ENCODE peak calls at places on chromosomes 3 and 15, in nine cellular contexts. K is IMR-90, B is GM23248, U is OCI-LY7, J is hepatocyte, V is fibroblast of lung, R is K562, A is astrocyte, I is mammary epithelial cell. N is an unnamed sample. For H4K20me1, the result is how much of the 10 kb centered on the place peaks cover.

GRCh38 chr15:65133550-65134200 is at the start of gene PDCD7:
- DNase-seq in J (peak), V (peak), K (peak), R (peak), B (peak), I (peak), A (peak), U (peak), N (peak)

GRCh38 chr15:27589260-27589659 is 509.9 kb downstream of the OCA2 start:
- DNase-seq in R (no peak), I (no peak), V (no peak), B (no peak), J (no peak), U (no peak), A (no peak), K (no peak), N (no peak)

GRCh38 chr3:71875461-71875947 is 90.6 kb upstream of the PROK2 start:
- DNase-seq in I (peak), K (peak), V (peak), J (peak), U (peak), B (peak), R (peak), A (peak), N (no peak)

GRCh38 chr3:48436477-48436787 is 3.5 kb downstream of the CCDC51 start:
- DNase-seq in I (no peak), U (peak), R (no peak), V (no peak), B (no peak), J (no peak), K (no peak), A (no peak), N (no peak)

GRCh38 chr15:26759991-26760390 is 12.9 kb downstream of the GABRB3 start:
- DNase-seq in V (no peak), U (no peak), I (no peak), A (no peak), R (no peak), J (no peak), B (no peak), K (no peak), N (no peak)

GRCh38 chr3:59775106-59775505 is 725.3 kb upstream of the CFAP20DC start:
- DNase-seq in I (no peak), V (peak), R (no peak), U (no peak), A (peak), J (no peak), K (peak), B (peak), N (no peak)

GRCh38 chr3:57060089-57060829 is at the start of gene SPATA12:
- DNase-seq in J (peak), I (peak), V (peak), B (peak), U (no peak), R (peak), K (peak), A (peak), N (peak)

GRCh38 chr3:187342255-187342654 is 25.9 kb upstream of the RTP4 start:
- DNase-seq in J (no peak), R (no peak), U (no peak), K (no peak), A (no peak), V (no peak), B (no peak), I (no peak), N (no peak)

GRCh38 chr3:2360815-2361214 is 262.1 kb downstream of the CNTN4 start:
- DNase-seq in K (no peak), A (no peak), B (no peak), U (no peak), R (no peak), V (no peak), J (no peak), I (no peak), N (no peak)

GRCh38 chr15:84400017-84400740 is 164.6 kb downstream of the GOLGA6L4 start:
- DNase-seq in B (no peak), J (no peak), R (no peak), A (no peak), U (no peak), I (no peak), K (no peak), V (no peak), N (no peak)

GRCh38 chr3:196643201-196643749 is 3.8 kb downstream of the NRROS start:
- DNase-seq in K (no peak), R (no peak), V (no peak), J (no peak), B (no peak), I (no peak), U (peak), A (no peak), N (no peak)

GRCh38 chr3:107942244-107942643 is 148.6 kb downstream of the CD47 start:
- DNase-seq in J (no peak), B (peak), I (peak), A (peak), R (no peak), V (no peak), K (peak), U (no peak), N (no peak)

GRCh38 chr15:99998661-99999101 is 265.4 kb upstream of the LYSMD4 start:
- DNase-seq in R (no peak), B (no peak), U (no peak), A (no peak), V (no peak), J (no peak), K (peak), I (peak), N (peak)

GRCh38 chr3:146550743-146551510 is 6.5 kb upstream of the PLSCR1 start:
- DNase-seq in J (peak), A (peak), V (peak), R (no peak), B (peak), I (peak), K (peak), U (no peak), N (peak)

GRCh38 chr15:36177590-36178281 is 401.7 kb upstream of the CDIN1 start:
- DNase-seq in V (peak), U (no peak), A (peak), K (peak), J (peak), B (peak), R (no peak), I (no peak), N (peak)

GRCh38 chr3:53040361-53040820 is 5.5 kb downstream of the SFMBT1 start:
- DNase-seq in U (no peak), B (peak), K (peak), I (peak), R (no peak), J (no peak), V (no peak), A (peak), N (peak)

GRCh38 chr3:53039376-53039752 is 6.5 kb downstream of the SFMBT1 start:
- DNase-seq in B (no peak), U (no peak), A (no peak), I (no peak), R (no peak), K (no peak), J (no peak), V (no peak), N (no peak)

GRCh38 chr3:53032609-53033008 is 13.3 kb downstream of the SFMBT1 start:
- DNase-seq in A (no peak), R (no peak), B (no peak), U (no peak), V (no peak), J (no peak), I (no peak), K (no peak), N (no peak)

GRCh38 chr3:53038679-53039375 is 7.0 kb downstream of the SFMBT1 start:
- DNase-seq in U (no peak), V (no peak), I (no peak), K (no peak), J (no peak), R (no peak), B (no peak), A (no peak), N (no peak)

DNA sequence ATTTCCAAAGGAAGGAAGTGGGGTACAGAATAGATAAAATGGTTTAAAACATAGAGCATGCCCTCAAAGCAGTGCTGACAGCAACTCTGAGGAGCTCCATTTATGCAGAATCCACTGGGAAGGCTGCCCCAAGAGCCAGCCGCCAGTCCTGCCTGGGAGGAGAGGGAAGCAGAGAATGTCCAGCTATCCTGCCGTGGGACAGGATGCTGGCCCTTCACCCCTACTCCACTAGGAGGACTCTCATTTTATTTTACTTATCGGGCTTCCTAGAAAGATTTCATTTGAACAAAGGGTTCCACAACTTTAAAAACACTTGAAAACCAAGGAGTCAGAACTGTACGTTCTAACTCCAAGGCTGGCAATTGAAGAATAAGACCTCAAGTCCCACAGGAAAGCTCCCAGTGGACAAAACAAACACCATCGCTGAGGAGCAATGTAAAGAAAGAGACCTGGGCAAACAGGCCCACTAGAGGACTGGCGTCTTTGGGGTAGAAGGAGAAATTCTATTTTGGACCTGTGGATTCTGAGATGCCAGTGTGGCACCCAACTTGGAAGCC is 9.7 kb downstream of the SFMBT1 start:
- DNase-seq in A (no peak), I (no peak), U (no peak), V (no peak), R (no peak), J (no peak), B (no peak), K (no peak), N (no peak)
- H4K20me1 ChIP-seq in A (under half), I (under half), U (under half), V (under half), R (under half), J (under half), B (under half), K (under half), N (under half)

GRCh38 chr3:45606003-45606402 is 11.5 kb downstream of the LIMD1 start:
- DNase-seq in A (no peak), V (no peak), B (no peak), U (no peak), K (no peak), I (no peak), R (no peak), J (no peak), N (no peak)
- H4K20me1 ChIP-seq in A (half or more), V (under half), B (under half), U (under half), K (half or more), I (under half), R (under half), J (under half), N (under half)

GRCh38 chr3:126983276-126983652 is 349 bp downstream of the PLXNA1 start:
- DNase-seq in A (no peak), B (peak), J (peak), I (no peak), R (peak), V (no peak), K (no peak), U (no peak), N (no peak)
- H4K20me1 ChIP-seq in A (under half), B (under half), J (under half), I (under half), R (under half), V (under half), K (under half), U (under half), N (under half)

GRCh38 chr15:58682234-58682633 is 67.3 kb downstream of the ADAM10 start:
- DNase-seq in K (no peak), B (no peak), R (no peak), U (no peak), J (no peak), A (no peak), V (no peak), I (no peak), N (no peak)

GRCh38 chr15:58676766-58677165 is 72.7 kb downstream of the ADAM10 start:
- DNase-seq in V (no peak), U (no peak), R (no peak), K (no peak), J (no peak), A (no peak), I (no peak), B (no peak), N (no peak)

GRCh38 chr15:58684036-58684700 is 65.3 kb downstream of the ADAM10 start:
- DNase-seq in I (no peak), U (no peak), V (no peak), A (no peak), R (no peak), K (no peak), J (no peak), B (peak), N (no peak)

GRCh38 chr15:58677426-58677825 is 72.1 kb downstream of the ADAM10 start:
- DNase-seq in I (no peak), R (no peak), K (no peak), B (no peak), A (no peak), U (no peak), J (no peak), V (no peak), N (no peak)

DNA sequence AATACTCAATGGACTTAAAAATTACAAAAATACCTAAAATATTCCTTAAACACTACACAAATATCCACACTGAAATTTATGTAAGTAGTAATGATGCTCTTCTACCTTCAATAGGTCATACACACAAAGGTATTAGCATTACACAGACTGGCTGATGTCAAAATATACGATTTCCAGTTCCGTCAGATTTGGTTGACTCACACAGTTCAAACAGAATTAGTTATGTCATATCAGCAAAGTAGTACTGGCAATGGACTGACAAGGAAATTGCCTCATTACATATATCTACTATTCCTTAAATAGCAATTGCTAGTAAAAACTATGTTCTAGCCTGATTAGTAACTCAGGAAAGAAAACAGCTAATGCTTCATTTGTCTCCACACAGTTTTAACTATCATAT is 70.8 kb downstream of the ADAM10 start:
- DNase-seq in A (peak), R (no peak), I (peak), B (no peak), K (peak), V (peak), U (no peak), J (no peak), N (no peak)
- H4K20me1 ChIP-seq in A (under half), R (under half), I (under half), B (under half), K (under half), V (under half), U (under half), J (under half), N (under half)

GRCh38 chr3:123085293-123085949 is 18.6 kb downstream of the PDIA5 start:
- DNase-seq in I (no peak), U (no peak), A (no peak), K (no peak), B (no peak), V (no peak), J (peak), R (no peak), N (no peak)

GRCh38 chr3:123082370-123083065 is 15.7 kb downstream of the PDIA5 start:
- DNase-seq in A (no peak), J (no peak), V (no peak), U (no peak), K (no peak), R (no peak), I (no peak), B (no peak), N (no peak)

GRCh38 chr3:123083446-123084124 is 16.8 kb downstream of the PDIA5 start:
- DNase-seq in V (no peak), I (no peak), A (peak), K (no peak), R (no peak), J (no peak), U (no peak), B (peak), N (no peak)

GRCh38 chr3:123084738-123085237 is 18.0 kb downstream of the PDIA5 start:
- DNase-seq in U (no peak), V (no peak), K (peak), J (no peak), I (no peak), A (no peak), B (no peak), R (no peak), N (no peak)

GRCh38 chr3:123084192-123084591 is 17.4 kb downstream of the PDIA5 start:
- DNase-seq in A (no peak), V (no peak), J (no peak), I (no peak), U (no peak), B (peak), K (no peak), R (no peak), N (no peak)
- H4K20me1 ChIP-seq in A (half or more), V (under half), J (under half), I (under half), U (under half), B (under half), K (half or more), R (under half), N (under half)

GRCh38 chr3:66426135-66426534 is 74.7 kb downstream of the LRIG1 start:
- DNase-seq in K (no peak), I (no peak), R (no peak), J (no peak), A (no peak), V (no peak), B (no peak), U (no peak), N (no peak)

GRCh38 chr3:66427352-66427751 is 73.5 kb downstream of the LRIG1 start:
- DNase-seq in K (no peak), B (no peak), I (no peak), A (no peak), U (no peak), V (no peak), R (no peak), J (no peak), N (no peak)

GRCh38 chr3:66425032-66425431 is 75.8 kb downstream of the LRIG1 start:
- DNase-seq in B (no peak), A (no peak), U (no peak), J (no peak), K (no peak), I (no peak), R (no peak), V (peak), N (no peak)

GRCh38 chr3:66425566-66425965 is 75.3 kb downstream of the LRIG1 start:
- DNase-seq in K (no peak), A (no peak), V (no peak), R (no peak), B (no peak), J (no peak), I (no peak), U (no peak), N (no peak)

GRCh38 chr3:66423791-66424190 is 77.0 kb downstream of the LRIG1 start:
- DNase-seq in K (peak), B (peak), R (no peak), V (peak), J (no peak), U (no peak), A (peak), I (no peak), N (no peak)
- H4K20me1 ChIP-seq in K (under half), B (under half), R (under half), V (under half), J (under half), U (under half), A (under half), I (under half), N (under half)

GRCh38 chr15:52563499-52564060 is 5.2 kb downstream of the ARPP19 start:
- DNase-seq in U (no peak), J (no peak), V (no peak), I (no peak), B (no peak), R (no peak), A (no peak), K (no peak), N (no peak)

GRCh38 chr15:52567886-52568568 is 803 bp downstream of the ARPP19 start:
- DNase-seq in I (peak), V (no peak), J (peak), U (peak), B (peak), A (no peak), K (peak), R (peak), N (peak)

GRCh38 chr15:52568569-52569243 is at the start of gene ARPP19:
- DNase-seq in J (peak), U (peak), R (peak), B (peak), I (peak), A (peak), V (peak), K (peak), N (peak)

GRCh38 chr15:52569244-52569585 is 385 bp upstream of the ARPP19 start:
- DNase-seq in A (no peak), V (no peak), B (no peak), J (no peak), R (no peak), K (no peak), I (no peak), U (no peak), N (no peak)

GRCh38 chr15:52566889-52567288 is 1.9 kb downstream of the ARPP19 start:
- DNase-seq in B (no peak), K (no peak), U (peak), I (no peak), V (no peak), R (no peak), A (no peak), J (no peak), N (no peak)
- H4K20me1 ChIP-seq in B (under half), K (half or more), U (under half), I (under half), V (under half), R (under half), A (half or more), J (half or more), N (half or more)

GRCh38 chr15:98861188-98861587 is 146.4 kb downstream of the PGPEP1L start:
- DNase-seq in K (no peak), U (no peak), J (no peak), A (no peak), R (no peak), B (no peak), V (no peak), I (no peak), N (no peak)
- H4K20me1 ChIP-seq in K (under half), U (under half), J (under half), A (under half), R (under half), B (under half), V (under half), I (under half), N (under half)

N was measured in PC-9.